ENCODE peak calls at places on chromosomes 4 and X, in five cellular contexts. R is sigmoid colon, O is prostate gland, V is endothelial cell of umbilical vein, L is upper lobe of left lung. K is an unnamed sample. For H3K27me3, the result is how much of the 10 kb centered on the place peaks cover.

GRCh38 chrX:40734956-40735317 is 405 bp downstream of the MED14 start:
- DNase-seq in V (peak), O (peak), R (peak), L (peak), K (no peak)

GRCh38 chrX:47540754-47541538 is 20.1 kb upstream of the ARAF start:
- DNase-seq in O (peak), L (peak), V (peak), R (peak), K (peak)

GRCh38 chrX:120769576-120770341 is 105.9 kb downstream of the CT47B1 start:
- DNase-seq in O (peak), R (no peak), L (no peak), V (peak), K (no peak)

GRCh38 chr4:137961051-137961438 is 281.1 kb downstream of the SLC7A11 start:
- DNase-seq in V (no peak), O (peak), L (peak), R (no peak), K (no peak)

GRCh38 chrX:262391-262909 is 18.7 kb upstream of the PLCXD1 start:
- DNase-seq in L (peak), V (no peak), R (peak), O (no peak), K (peak)

GRCh38 chrX:40333344-40333743 is 235.6 kb upstream of the BCOR start:
- DNase-seq in L (no peak), V (no peak), O (no peak), R (no peak), K (no peak)

GRCh38 chr4:113764720-113765264 is 3.3 kb upstream of the CAMK2D start:
- DNase-seq in L (no peak), R (no peak), O (no peak), V (no peak), K (no peak)

GRCh38 chr4:127586922-127587571 is 45.7 kb upstream of the INTU start:
- DNase-seq in R (no peak), L (no peak), O (no peak), V (peak), K (no peak)

GRCh38 chrX:40383360-40383759 is 197.4 kb upstream of the ATP6AP2 start:
- DNase-seq in O (no peak), L (no peak), R (no peak), V (no peak), K (no peak)

GRCh38 chr4:156946508-156947197 is 24.9 kb downstream of the PDGFC start:
- DNase-seq in L (peak), V (peak), R (peak), O (no peak), K (no peak)

GRCh38 chr4:19659131-19659530 is 592.6 kb upstream of the SLIT2 start:
- DNase-seq in L (no peak), V (no peak), R (no peak), O (no peak), K (no peak)

GRCh38 chr4:96649536-96649935 is 809.6 kb downstream of the PDHA2 start:
- DNase-seq in O (no peak), R (no peak), V (peak), L (no peak), K (no peak)

GRCh38 chr4:184873039-184873438 is 47.3 kb upstream of the ACSL1 start:
- DNase-seq in O (no peak), R (no peak), L (no peak), V (no peak), K (no peak)

GRCh38 chr4:109406337-109406931 is 27.2 kb upstream of the SEC24B start:
- DNase-seq in O (peak), V (peak), R (no peak), L (no peak), K (no peak)

GRCh38 chrX:107467271-107467670 is 17.8 kb downstream of the FRMPD3 start:
- DNase-seq in R (no peak), L (no peak), O (no peak), V (no peak), K (no peak)

GRCh38 chr4:15161439-15161838 is 159.2 kb downstream of the CPEB2 start:
- DNase-seq in L (no peak), O (no peak), R (no peak), V (no peak), K (no peak)

GRCh38 chrX:72110051-72110926 is 21.4 kb downstream of the RTL5 start:
- DNase-seq in V (no peak), L (no peak), R (no peak), O (no peak), K (no peak)

GRCh38 chr4:154465085-154465484 is 26.5 kb downstream of the DCHS2 start:
- DNase-seq in O (no peak), V (no peak), R (no peak), L (no peak), K (no peak)

GRCh38 chr4:169090479-169091215 is 80.6 kb upstream of the CBR4 start:
- DNase-seq in R (no peak), O (no peak), V (no peak), L (no peak), K (no peak)

GRCh38 chrX:15529165-15529564 is 28.6 kb downstream of the BMX start:
- DNase-seq in O (no peak), R (no peak), V (peak), L (no peak), K (no peak)

GRCh38 chr4:155679343-155679742 is 12.7 kb downstream of the GUCY1A1 start:
- DNase-seq in O (peak), L (peak), R (peak), V (no peak), K (no peak)

GRCh38 chrX:13432376-13432775 is 112.5 kb upstream of the ATXN3L start:
- DNase-seq in R (peak), L (peak), V (peak), O (peak), K (no peak)

GRCh38 chrX:40082447-40083119 is 15.2 kb downstream of the BCOR start:
- DNase-seq in L (no peak), R (no peak), O (no peak), V (no peak), K (no peak)

GRCh38 chr4:14607578-14607977 is 394.7 kb upstream of the CPEB2 start:
- DNase-seq in R (no peak), O (no peak), L (no peak), V (no peak), K (no peak)

GRCh38 chr4:163495900-163496299 is 1.4 kb downstream of the TMA16 start:
- DNase-seq in R (no peak), O (no peak), L (no peak), V (peak), K (no peak)

GRCh38 chr4:87270144-87270543 is 49.7 kb upstream of the KLHL8 start:
- DNase-seq in O (peak), V (peak), R (no peak), L (no peak), K (no peak)

GRCh38 chr4:78642934-78643333 is 91.4 kb downstream of the ANXA3 start:
- DNase-seq in L (no peak), V (no peak), O (no peak), R (no peak), K (no peak)

GRCh38 chr4:143986173-143986572 is 33.0 kb downstream of the GYPB start:
- DNase-seq in R (no peak), O (no peak), L (no peak), V (no peak), K (no peak)
- TF ChIP-seq POLR2AphosphoS5 in R (no peak), O (no peak), L (no peak), V (no peak), K (no peak)

GRCh38 chr4:1506956-1507721 is 100.9 kb upstream of the NKX1-1 start:
- DNase-seq in O (no peak), V (no peak), R (no peak), L (peak), K (no peak)

GRCh38 chr4:1505511-1506451 is 99.5 kb upstream of the NKX1-1 start:
- DNase-seq in L (peak), R (no peak), O (no peak), V (no peak), K (no peak)

GRCh38 chr4:1502976-1503375 is 96.7 kb upstream of the NKX1-1 start:
- DNase-seq in O (no peak), R (peak), L (no peak), V (no peak), K (no peak)

GRCh38 chr4:1503583-1504471 is 97.6 kb upstream of the NKX1-1 start:
- DNase-seq in O (no peak), V (no peak), L (peak), R (peak), K (no peak)

DNA sequence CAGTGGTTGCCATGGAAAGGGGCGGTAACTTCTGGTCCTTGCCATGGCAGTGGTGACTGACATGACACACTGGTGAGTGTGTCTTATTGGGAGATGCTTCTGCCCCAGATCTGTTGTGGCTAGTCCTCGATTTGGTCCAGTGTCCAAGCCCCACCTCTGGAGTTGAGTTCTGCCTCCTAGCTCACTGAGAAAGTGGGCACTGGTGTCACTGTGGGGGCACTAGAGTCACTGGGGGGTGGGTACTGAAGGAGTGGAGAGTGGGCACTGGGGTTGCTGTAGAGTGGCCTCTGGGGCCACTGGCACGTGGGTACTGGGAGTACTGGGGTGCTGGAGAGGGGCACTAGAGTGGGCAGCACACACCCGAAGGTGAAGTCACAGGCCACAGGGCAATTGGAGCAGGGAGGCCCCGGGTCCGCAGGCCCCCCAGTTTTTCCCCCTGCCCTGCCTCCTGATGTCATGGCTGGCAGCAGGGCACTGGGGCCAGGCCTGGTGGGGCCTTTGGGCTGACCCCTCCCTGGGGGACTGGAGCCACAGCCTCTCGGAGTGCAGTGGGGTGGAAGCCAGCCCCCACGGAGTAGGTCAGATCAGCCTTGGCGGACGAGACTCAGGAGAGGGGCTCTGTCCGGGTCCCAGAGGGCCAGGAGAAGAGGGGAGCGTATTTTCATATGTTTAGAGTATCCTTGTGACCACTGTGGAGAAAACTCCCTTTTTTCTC is 98.7 kb upstream of the NKX1-1 start:
- DNase-seq in V (no peak), R (no peak), L (peak), O (no peak), K (no peak)
- H3K27me3 ChIP-seq in V (under half), R (under half), L (under half), O (under half), K (under half)

GRCh38 chr4:102827674-102828496 is 534 bp upstream of the UBE2D3 start:
- DNase-seq in O (peak), L (peak), R (peak), V (peak), K (peak)

GRCh38 chr4:102826105-102826889 is 1.1 kb downstream of the UBE2D3 start:
- DNase-seq in R (no peak), O (no peak), V (no peak), L (no peak), K (no peak)

GRCh38 chr4:102828497-102828808 is 1.1 kb upstream of the UBE2D3 start:
- DNase-seq in L (no peak), V (no peak), O (no peak), R (no peak), K (no peak)

GRCh38 chr4:102825261-102826071 is 1.9 kb downstream of the UBE2D3 start:
- DNase-seq in V (peak), R (peak), O (peak), L (peak), K (no peak)

GRCh38 chr4:102826890-102827673 is at the start of gene UBE2D3:
- DNase-seq in L (peak), R (peak), O (peak), V (peak), K (peak)
- TF ChIP-seq POLR2AphosphoS5 in L (peak), R (peak), O (peak), V (peak), K (peak)

DNA sequence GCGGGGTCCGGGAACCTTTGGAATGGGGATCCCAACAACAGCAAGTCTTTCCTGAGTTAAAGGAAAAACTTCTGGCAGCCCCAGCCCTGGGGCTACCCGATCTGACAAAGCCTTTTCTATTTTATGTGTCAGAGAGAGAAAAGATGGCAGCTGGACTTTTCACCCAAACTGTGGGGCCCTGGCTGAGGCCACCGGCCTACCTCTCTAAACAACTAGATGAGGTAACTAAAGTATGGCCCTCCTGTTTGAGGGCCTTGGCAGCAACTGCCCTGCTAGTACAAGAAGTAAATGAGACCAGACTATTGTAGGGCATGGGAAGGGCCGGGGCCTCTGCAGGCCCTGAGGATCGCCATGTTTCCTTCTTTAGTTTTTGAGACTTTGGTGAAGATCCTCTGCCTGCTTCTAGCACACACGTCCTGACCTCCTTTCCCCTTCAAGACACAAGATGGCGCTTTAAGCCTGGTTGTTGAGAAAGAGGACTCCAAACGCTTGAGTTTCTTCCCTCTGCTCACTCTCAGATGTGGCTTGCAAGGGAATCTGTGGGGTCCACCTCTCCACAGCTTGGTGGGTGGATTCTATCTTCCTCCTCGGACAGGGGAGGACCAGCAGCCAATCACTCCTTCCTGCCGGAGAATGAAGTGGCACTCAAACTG is 18.5 kb upstream of the DRD5 start:
- DNase-seq in L (peak), V (peak), O (peak), R (no peak), K (peak)
- H3K27me3 ChIP-seq in L (under half), V (under half), O (under half), R (under half), K (under half)

DNA sequence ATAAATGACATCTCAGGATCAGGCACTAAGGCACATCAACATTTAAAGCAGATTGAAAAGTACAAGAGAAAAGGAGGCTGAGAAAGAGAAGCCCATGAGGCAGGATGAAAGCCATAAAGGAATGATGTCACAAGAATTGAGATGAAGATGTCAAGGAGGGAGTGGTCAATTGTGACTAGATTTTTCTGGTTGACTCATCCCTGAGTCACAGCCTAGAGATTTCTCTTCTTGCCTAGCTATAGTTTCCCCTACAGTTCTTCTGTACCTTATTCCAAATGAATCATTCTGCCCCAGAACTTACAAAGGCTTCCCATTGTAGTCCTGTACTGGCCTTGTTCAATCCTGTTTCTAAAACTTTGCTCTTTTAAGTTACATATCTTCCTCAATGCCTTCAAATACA is 3.4 kb upstream of the USP53 start:
- DNase-seq in V (peak), L (no peak), O (no peak), R (no peak), K (no peak)
- TF ChIP-seq POLR2AphosphoS5 in V (peak), L (no peak), O (no peak), R (peak), K (peak)

DNA sequence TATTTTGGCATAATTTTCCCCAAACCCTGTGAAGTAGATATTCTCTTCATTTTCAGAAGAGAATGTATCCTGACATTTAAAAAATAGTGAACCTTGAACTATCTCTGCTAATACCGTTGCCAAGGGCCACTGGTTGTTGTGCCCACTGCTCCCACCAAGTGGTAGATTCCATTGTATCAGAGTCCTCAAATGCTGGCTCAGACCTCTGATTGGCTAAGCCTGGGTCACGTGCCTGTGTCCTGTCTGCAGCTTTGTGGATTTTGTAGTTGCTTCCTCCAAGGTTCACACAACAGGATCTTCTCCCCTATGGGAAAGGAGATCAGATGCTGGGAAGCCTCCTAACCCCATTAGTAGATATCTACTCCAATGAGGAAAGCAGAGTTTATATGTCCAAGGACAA is 104.8 kb upstream of the CASK start:
- DNase-seq in R (no peak), L (no peak), V (no peak), O (no peak), K (no peak)
- H3K27me3 ChIP-seq in R (under half), L (under half), V (under half), O (under half), K (under half)

GRCh38 chrX:102708900-102709299 is 3.3 kb upstream of the GPRASP2 start:
- DNase-seq in R (no peak), L (no peak), V (no peak), O (no peak), K (no peak)

GRCh38 chrX:102711872-102712215 is 404 bp upstream of the GPRASP2 start:
- DNase-seq in R (no peak), O (no peak), L (no peak), V (no peak), K (no peak)

GRCh38 chrX:102712967-102713677 is 874 bp downstream of the GPRASP2 start:
- DNase-seq in V (peak), R (peak), L (peak), O (peak), K (peak)

GRCh38 chrX:102714994-102715393 is 2.7 kb downstream of the GPRASP2 start:
- DNase-seq in L (no peak), R (no peak), V (no peak), O (no peak), K (no peak)

GRCh38 chrX:102712216-102712966 is at the start of gene GPRASP2:
- DNase-seq in L (peak), R (peak), V (peak), O (peak), K (peak)
- TF ChIP-seq POLR2AphosphoS5 in L (no peak), R (peak), V (no peak), O (no peak), K (no peak)

GRCh38 chrX:137041329-137041728 is 7.5 kb upstream of the GPR101 start:
- DNase-seq in L (no peak), V (no peak), R (no peak), O (no peak), K (no peak)
- H3K27me3 ChIP-seq in L (under half), V (under half), R (under half), O (under half), K (under half)

GRCh38 chrX:57406149-57406548 is 119.6 kb downstream of the FAAH2 start:
- DNase-seq in R (no peak), L (no peak), V (no peak), O (no peak), K (no peak)
- TF ChIP-seq POLR2AphosphoS5 in R (no peak), L (no peak), V (no peak), O (no peak), K (no peak)

GRCh38 chrX:132101206-132101605 is 26.6 kb downstream of the FRMD7 start:
- DNase-seq in R (no peak), V (no peak), O (no peak), L (no peak), K (no peak)
- H3K27me3 ChIP-seq in R (under half), V (under half), O (under half), L (under half), K (under half)

K was measured in stomach.